ENCODE peak calls at places on chromosomes 6 and 20, in four cellular contexts. D, U, W and K are unnamed samples.
A peak's percentile ranks its signal among the peaks of the same experiment; 100 is the strongest.

GRCh38 chr20:62427172-62428007 is at the start of gene RBBP8NL:
- DNase-seq in W (peak; percentile 36), U (no peak), D (no peak), K (no peak)

GRCh38 chr6:11952291-11952690 is 59.8 kb upstream of the HIVEP1 start:
- DNase-seq in D (no peak), W (no peak), U (no peak), K (peak; percentile 33)

GRCh38 chr6:77880501-77880900 is 227.7 kb downstream of the MEI4 start:
- DNase-seq in D (no peak), W (no peak), U (no peak), K (no peak)

GRCh38 chr6:137823826-137824501 is 43.1 kb upstream of the TNFAIP3 start:
- DNase-seq in U (peak; percentile 43), D (no peak), W (no peak), K (peak; percentile 53)

GRCh38 chr20:24669701-24670100 is 200.3 kb downstream of the SYNDIG1 start:
- DNase-seq in U (no peak), W (no peak), D (no peak), K (no peak)

GRCh38 chr20:36461600-36462439 is 79.5 kb upstream of the MYL9 start:
- DNase-seq in D (peak; percentile 17), U (peak; percentile 62), W (no peak), K (no peak)

GRCh38 chr20:41178904-41179432 is 41.6 kb downstream of the PLCG1 start:
- DNase-seq in U (no peak), W (no peak), D (no peak), K (no peak)

GRCh38 chr6:35590622-35591066 is 77.9 kb upstream of the TULP1 start:
- DNase-seq in U (no peak), W (no peak), D (no peak), K (no peak)

GRCh38 chr20:59177266-59178250 is 13.9 kb downstream of the ZNF831 start:
- DNase-seq in U (no peak), D (no peak), W (no peak), K (no peak)

GRCh38 chr20:38126146-38126912 is 38.7 kb downstream of the TGM2 start:
- DNase-seq in W (no peak), D (peak; percentile 92), U (no peak), K (no peak)

GRCh38 chr6:45187841-45188240 is 140.3 kb upstream of the RUNX2 start:
- DNase-seq in U (no peak), W (no peak), D (no peak), K (no peak)

GRCh38 chr20:1415667-1416468 is 23.0 kb upstream of the FKBP1A start:
- DNase-seq in W (peak; percentile 98), D (peak; percentile 83), U (peak; percentile 84), K (peak; percentile 83)

GRCh38 chr6:16681260-16681873 is 79.9 kb downstream of the ATXN1 start:
- DNase-seq in D (peak; percentile 92), W (peak; percentile 71), U (peak; percentile 65), K (peak; percentile 74)

GRCh38 chr6:14118444-14118843 is 872 bp downstream of the CD83 start:
- DNase-seq in W (no peak), U (no peak), D (no peak), K (no peak)

GRCh38 chr6:161233986-161234620 is 39.8 kb downstream of the AGPAT4 start:
- DNase-seq in W (peak; percentile 40), D (peak; percentile 52), U (peak; percentile 71), K (peak; percentile 60)

GRCh38 chr20:54134445-54135220 is 39.2 kb downstream of the CYP24A1 start:
- DNase-seq in W (peak; percentile 93), D (no peak), U (no peak), K (no peak)

GRCh38 chr20:47929368-47930115 is 144.3 kb upstream of the SULF2 start:
- DNase-seq in W (no peak), D (peak; percentile 17), U (no peak), K (no peak)

GRCh38 chr6:80594461-80594860 is 488.0 kb downstream of the BCKDHB start:
- DNase-seq in U (no peak), W (no peak), D (no peak), K (no peak)

GRCh38 chr20:47099749-47100515 is 205.3 kb downstream of the EYA2 start:
- DNase-seq in D (no peak), W (no peak), U (peak; percentile 21), K (no peak)

GRCh38 chr6:107670792-107671199 is 153.3 kb downstream of the SCML4 start:
- DNase-seq in W (no peak), D (no peak), U (peak; percentile 32), K (peak; percentile 51)

GRCh38 chr6:41428995-41429417 is 93.6 kb downstream of the NCR2 start:
- DNase-seq in W (no peak), D (no peak), U (no peak), K (peak; percentile 42)

GRCh38 chr6:156760377-156760776 is 16.8 kb upstream of the ARID1B start:
- DNase-seq in W (no peak), D (no peak), U (no peak), K (no peak)